ENCODE peak calls at places on chromosomes 11 and 22, in seven cellular contexts. P is PC-9, X is fibroblast of lung, E is neural progenitor cell, L is A549, Y is GM12878, S is GM23248. J is an unnamed sample.
A peak's percentile ranks its signal among the peaks of the same experiment; 100 is the strongest.

GRCh38 chr22:49160261-49161001 is 667.2 kb downstream of the BRD1 start:
- DNase-seq in X (no peak), L (no peak), Y (no peak), E (no peak), S (no peak), P (no peak), J (no peak)

GRCh38 chr11:119389611-119390254 is 8.2 kb upstream of the USP2 start:
- DNase-seq in P (no peak), S (peak; percentile 22), E (peak; percentile 63), L (peak; percentile 40), Y (no peak), X (no peak), J (peak; percentile 61)

GRCh38 chr22:25069758-25070461 is 117.4 kb downstream of the KIAA1671 start:
- DNase-seq in Y (no peak), P (no peak), E (no peak), S (no peak), L (no peak), X (no peak), J (no peak)

GRCh38 chr11:678297-678696 is 16.7 kb downstream of the DEAF1 start:
- DNase-seq in E (no peak), Y (no peak), P (no peak), X (no peak), L (no peak), S (no peak), J (no peak)

GRCh38 chr11:20962581-20962980 is 293.2 kb downstream of the NELL1 start:
- DNase-seq in X (peak; percentile 67), E (no peak), P (no peak), L (no peak), Y (no peak), S (no peak), J (no peak)

GRCh38 chr11:112784323-112785073 is 176.7 kb upstream of the NCAM1 start:
- DNase-seq in E (peak; percentile 39), Y (no peak), X (peak; percentile 95), P (no peak), S (peak; percentile 40), L (no peak), J (no peak)

GRCh38 chr11:9625728-9626127 is 38.1 kb upstream of the SWAP70 start:
- DNase-seq in S (no peak), L (no peak), Y (no peak), P (no peak), E (no peak), X (no peak), J (no peak)

GRCh38 chr11:9756878-9757277 is 93.0 kb downstream of the SWAP70 start:
- DNase-seq in E (no peak), S (no peak), P (no peak), X (no peak), L (no peak), Y (no peak), J (no peak)

GRCh38 chr22:29032014-29032475 is 29.6 kb downstream of the C22orf31 start:
- DNase-seq in X (no peak), Y (no peak), P (no peak), S (peak; percentile 5), E (no peak), L (no peak), J (no peak)

GRCh38 chr22:21624120-21624879 is 5.5 kb downstream of the YDJC start:
- DNase-seq in S (peak; percentile 62), E (peak; percentile 76), L (no peak), P (no peak), Y (no peak), X (no peak), J (peak; percentile 38)

GRCh38 chr22:41478473-41478872 is 9.6 kb downstream of the ACO2 start:
- DNase-seq in X (no peak), P (no peak), S (no peak), Y (peak; percentile 35), E (no peak), L (no peak), J (no peak)

GRCh38 chr22:25898707-25899365 is 156.8 kb downstream of the MYO18B start:
- DNase-seq in S (no peak), X (no peak), Y (no peak), E (peak; percentile 64), L (no peak), P (no peak), J (no peak)

GRCh38 chr11:1837171-1838076 is 1.4 kb upstream of the TNNI2 start:
- DNase-seq in P (peak; percentile 44), S (peak; percentile 64), X (peak; percentile 28), L (peak; percentile 70), E (peak; percentile 93), Y (no peak), J (peak; percentile 33)

DNA sequence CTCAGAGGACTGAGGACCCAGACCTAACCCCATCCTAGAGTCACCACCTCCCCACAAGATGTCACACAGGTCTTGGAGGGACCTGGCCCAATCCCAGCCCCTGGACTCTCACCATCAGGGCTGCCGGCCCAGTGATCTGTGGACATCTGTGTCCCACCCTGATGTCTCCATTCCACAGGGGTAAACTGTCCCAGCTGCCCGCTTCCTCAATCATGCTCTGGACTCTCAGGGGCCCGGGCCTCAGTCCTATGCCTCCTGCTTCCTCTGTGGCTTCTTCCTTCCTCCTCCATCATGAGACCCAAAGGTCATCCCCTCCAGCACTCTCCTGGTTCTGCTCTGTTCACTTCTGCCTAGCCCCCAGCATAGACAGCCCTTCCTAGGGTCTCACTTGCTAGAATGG is 32.2 kb downstream of the ARAP1 start:
- DNase-seq in E (no peak), L (no peak), P (no peak), Y (no peak), S (no peak), X (no peak), J (no peak)
- H3K4me1 ChIP-seq in E (no peaks in the 10 kb centered on the region), L (peaks cover 35% of the 10 kb centered on the region), P (peaks cover 15% of the 10 kb centered on the region), Y (peaks cover 46% of the 10 kb centered on the region), S (peaks cover 14% of the 10 kb centered on the region), X (peaks cover 24% of the 10 kb centered on the region), J (peaks cover 22% of the 10 kb centered on the region)

GRCh38 chr22:20522828-20523117 is 15.4 kb downstream of the MED15 start:
- DNase-seq in L (no peak), Y (no peak), S (no peak), X (no peak), E (no peak), P (no peak), J (no peak)
- H3K27ac ChIP-seq in L (peak overlapping the region; percentile 8), Y (peak overlapping the region; percentile 77), S (peak overlapping the region; percentile 88), X (peak overlapping the region; percentile 74), E (no peak overlapping the region), P (no peak overlapping the region), J (no peak overlapping the region)

DNA sequence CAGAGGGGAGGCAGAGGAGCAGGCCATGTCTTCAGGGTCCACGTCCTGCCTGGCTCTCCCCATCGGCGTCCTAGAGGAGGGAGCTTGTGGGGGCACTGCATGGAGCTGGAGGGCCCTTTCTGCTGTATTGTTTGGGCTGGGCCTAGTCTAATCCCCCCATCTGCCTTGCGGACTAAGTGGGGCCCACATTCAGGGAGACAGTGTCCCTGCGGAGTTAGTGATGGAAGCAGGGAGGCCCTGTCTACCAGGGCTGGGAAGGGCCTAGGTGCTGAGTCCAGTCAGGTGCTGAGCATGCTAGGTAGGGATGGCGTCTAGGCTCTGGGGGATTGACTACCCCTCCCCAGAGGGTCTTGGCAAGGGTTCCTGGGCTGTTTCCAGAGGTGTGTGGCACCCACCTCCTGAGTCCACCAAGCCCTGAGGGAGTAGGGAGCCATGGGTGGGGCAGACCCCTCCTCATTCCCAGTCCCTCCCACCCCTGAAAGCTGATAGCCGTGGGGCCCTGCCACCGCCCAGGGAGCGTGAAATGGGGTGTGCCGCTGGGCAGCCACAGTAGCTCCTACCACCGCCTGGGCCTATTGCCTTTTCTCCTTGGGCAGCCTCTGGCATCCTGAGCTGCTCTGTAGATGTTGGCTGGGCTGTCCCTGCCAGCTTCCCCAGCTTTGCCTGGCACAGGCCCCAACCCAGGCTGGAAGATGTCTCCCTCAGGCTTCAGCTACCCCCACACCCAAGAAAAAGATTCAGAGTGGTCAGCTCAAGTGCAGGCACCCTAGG is 1.9 kb upstream of the POLD4 start:
- DNase-seq in L (peak; percentile 11), S (peak; percentile 46), P (peak; percentile 60), E (no peak), Y (no peak), X (no peak), J (no peak)
- H3K4me2 ChIP-seq in L (peak overlapping the region; percentile 93), S (peak overlapping the region; percentile 89), P (peak overlapping the region; percentile 97), E (peak overlapping the region; percentile 91), Y (peak overlapping the region; percentile 85), X (peak overlapping the region; percentile 46), J (peak overlapping the region; percentile 92)

GRCh38 chr11:70020336-70021214 is 57.5 kb upstream of the ANO1 start:
- DNase-seq in E (no peak), L (no peak), Y (no peak), P (no peak), S (peak; percentile 55), X (peak; percentile 66), J (peak; percentile 42)
- H3K4me1 ChIP-seq in E (no peaks in the 10 kb centered on the region), L (no peaks in the 10 kb centered on the region), Y (no peaks in the 10 kb centered on the region), P (peaks cover 49% of the 10 kb centered on the region), S (peaks cover 21% of the 10 kb centered on the region), X (peaks cover 3% of the 10 kb centered on the region), J (peaks cover 30% of the 10 kb centered on the region)

DNA sequence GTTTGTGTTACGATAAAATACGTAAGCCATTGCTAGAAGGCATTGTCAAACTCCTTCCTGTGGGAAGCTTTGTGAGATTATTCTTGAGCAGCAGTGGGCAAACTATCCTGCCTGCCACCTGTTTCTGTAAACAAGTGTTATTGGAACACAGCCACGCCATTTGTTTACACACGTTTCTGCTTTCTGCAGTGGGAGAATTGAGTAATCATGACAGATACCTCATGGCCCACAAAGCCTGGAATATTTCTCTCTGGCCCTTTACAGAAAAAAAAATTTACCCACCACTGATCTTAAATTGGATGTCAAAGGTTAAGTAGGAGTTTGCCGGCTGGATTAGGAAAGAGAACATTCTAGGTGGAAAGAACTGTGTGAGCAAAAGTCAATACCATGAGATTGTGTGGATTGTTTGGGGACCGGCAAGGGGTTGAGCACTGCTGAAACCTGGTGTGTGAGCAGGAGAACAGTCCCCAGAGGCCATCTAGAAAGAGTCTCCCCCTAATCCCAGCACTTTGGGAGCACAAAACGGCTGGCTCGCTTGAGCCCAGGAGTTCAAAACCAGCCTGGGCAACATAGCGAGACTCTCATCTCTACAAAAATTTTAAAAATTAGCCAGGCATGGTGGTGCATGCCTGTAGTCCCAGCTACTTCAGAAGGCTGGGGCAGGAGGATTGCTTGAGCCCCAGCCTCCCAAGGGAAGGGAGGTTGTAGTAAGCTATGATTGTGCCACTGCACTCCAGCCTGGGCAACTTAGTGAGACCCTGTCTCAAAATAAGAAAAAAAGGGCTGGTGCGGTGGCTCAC is 6.0 kb upstream of the PLA2G6 start:
- DNase-seq in Y (no peak), X (no peak), L (no peak), E (no peak), S (no peak), P (no peak), J (peak; percentile 78)
- H3K27ac ChIP-seq in Y (no peak overlapping the region), X (no peak overlapping the region), L (no peak overlapping the region), E (no peak overlapping the region), S (no peak overlapping the region), P (peak overlapping the region; percentile 30), J (no peak overlapping the region)

DNA sequence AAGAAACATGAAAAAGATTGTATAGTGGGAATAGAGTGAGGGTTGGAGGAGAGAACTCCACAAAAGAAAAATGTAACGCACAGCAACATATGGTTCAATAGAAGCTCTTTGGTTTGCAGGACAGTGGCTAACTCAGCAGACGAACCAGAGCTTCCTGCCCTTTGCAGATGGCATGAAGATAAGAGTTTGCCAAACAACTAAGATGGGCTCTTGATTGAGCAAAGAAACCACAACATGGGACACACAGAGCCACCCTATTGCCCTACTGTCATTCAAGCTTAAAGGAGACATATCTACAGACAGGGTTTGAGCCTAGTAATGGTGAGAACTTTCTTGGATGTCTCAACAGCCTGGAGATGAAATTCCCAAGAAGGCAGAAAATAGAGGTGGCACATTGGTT is 63.9 kb downstream of the COPB1 start:
- DNase-seq in X (no peak), S (no peak), Y (no peak), E (no peak), L (no peak), P (no peak), J (no peak)
- H3K4me2 ChIP-seq in X (no peak overlapping the region), S (no peak overlapping the region), Y (no peak overlapping the region), E (no peak overlapping the region), L (no peak overlapping the region), P (no peak overlapping the region), J (no peak overlapping the region)

GRCh38 chr11:27239305-27239942 is 123.6 kb downstream of the CCDC34 start:
- DNase-seq in S (peak; percentile 82), L (no peak), X (peak; percentile 98), P (no peak), Y (no peak), E (no peak), J (no peak)
- H3K4me1 ChIP-seq in S (peaks cover 64% of the 10 kb centered on the region), L (peaks cover 23% of the 10 kb centered on the region), X (peaks cover 10% of the 10 kb centered on the region), P (no peaks in the 10 kb centered on the region), Y (no peaks in the 10 kb centered on the region), E (peaks cover 5% of the 10 kb centered on the region), J (peaks cover 9% of the 10 kb centered on the region)